ENCODE peak calls at places on chromosomes 5 and 9, in four cellular contexts. H is endothelial cell of umbilical vein, L is AG04450, P is left lung. F is an unnamed sample.

GRCh38 chr9:6827370-6827949 is 69.7 kb downstream of the KDM4C start:
- DNase-seq in H (peak; percentile 69), L (peak; percentile 13), P (no peak), F (no peak)

GRCh38 chr5:126280820-126281219 is 142.4 kb upstream of the GRAMD2B start:
- DNase-seq in H (no peak), L (no peak), P (no peak), F (no peak)

GRCh38 chr9:79054500-79054899 is 517.3 kb upstream of the TLE4 start:
- DNase-seq in H (no peak), L (no peak), P (no peak), F (no peak)

GRCh38 chr5:88238732-88239131 is 29.9 kb downstream of the TMEM161B start:
- DNase-seq in H (no peak), L (no peak), P (no peak), F (no peak)

GRCh38 chr9:73782166-73782565 is 630.5 kb downstream of the ANXA1 start:
- DNase-seq in H (no peak), L (no peak), P (no peak), F (no peak)

GRCh38 chr9:123541441-123541840 is 185.4 kb downstream of the CRB2 start:
- DNase-seq in H (no peak), L (no peak), P (no peak), F (no peak)

GRCh38 chr5:123119334-123119986 is 30.4 kb downstream of the PRDM6 start:
- DNase-seq in H (no peak), L (no peak), P (peak; percentile 65), F (no peak)

GRCh38 chr5:17918373-17919104 is 284.3 kb downstream of the TAF11L14 start:
- DNase-seq in H (no peak), L (no peak), P (no peak), F (no peak)

GRCh38 chr5:93193756-93194155 is 387.3 kb downstream of the NR2F1-AS1 start:
- DNase-seq in H (peak; percentile 29), L (no peak), P (no peak), F (no peak)

GRCh38 chr9:98922721-98923435 is 20.8 kb upstream of the COL15A1 start:
- DNase-seq in H (no peak), L (no peak), P (no peak), F (no peak)

GRCh38 chr9:21856301-21857094 is 54.1 kb downstream of the MTAP start:
- DNase-seq in H (peak; percentile 40), L (peak; percentile 10), P (no peak), F (no peak)

GRCh38 chr5:145158654-145159199 is 676.4 kb downstream of the PRELID2 start:
- DNase-seq in H (no peak), L (no peak), P (no peak), F (no peak)

GRCh38 chr5:142529626-142530278 is 156.1 kb downstream of the FGF1 start:
- DNase-seq in H (peak; percentile 72), L (no peak), P (no peak), F (no peak)

GRCh38 chr9:89600831-89601230 is 4.0 kb upstream of the GADD45G start:
- DNase-seq in H (no peak), L (no peak), P (no peak), F (no peak)

GRCh38 chr9:107158321-107158720 is 124.8 kb upstream of the RAD23B start:
- DNase-seq in H (no peak), L (no peak), P (no peak), F (no peak)

GRCh38 chr5:17314907-17315471 is 97.6 kb downstream of the BASP1 start:
- DNase-seq in H (no peak), L (no peak), P (no peak), F (no peak)

GRCh38 chr9:71607571-71607970 is 160.7 kb downstream of the CEMIP2 start:
- DNase-seq in H (no peak), L (no peak), P (no peak), F (no peak)

GRCh38 chr9:128882677-128883590 is 1.0 kb downstream of the LRRC8A start:
- DNase-seq in H (peak; percentile 49), L (no peak), P (no peak), F (no peak)

GRCh38 chr5:134975078-134975715 is 7.5 kb downstream of the CATSPER3 start:
- DNase-seq in H (no peak), L (no peak), P (no peak), F (no peak)

GRCh38 chr5:173020643-173021042 is 35.5 kb upstream of the CREBRF start:
- DNase-seq in H (no peak), L (no peak), P (no peak), F (no peak)

GRCh38 chr5:124614836-124615235 is 131.6 kb downstream of the ZNF608 start:
- DNase-seq in H (no peak), L (no peak), P (no peak), F (no peak)

GRCh38 chr9:6051511-6051950 is 36.1 kb upstream of the RANBP6 start:
- DNase-seq in H (no peak), L (no peak), P (no peak), F (no peak)

GRCh38 chr5:116861097-116861496 is 286.5 kb upstream of the SEMA6A start:
- DNase-seq in H (no peak), L (no peak), P (no peak), F (no peak)

GRCh38 chr5:40518511-40518917 is 161.2 kb upstream of the PTGER4 start:
- DNase-seq in H (no peak), L (peak; percentile 4), P (no peak), F (no peak)

GRCh38 chr5:5381259-5382006 is 41.0 kb upstream of the ICE1 start:
- DNase-seq in H (no peak), L (no peak), P (no peak), F (no peak)

GRCh38 chr9:127424669-127424986 is 446 bp downstream of the ZNF79 start:
- DNase-seq in H (no peak), L (no peak), P (peak; percentile 85), F (no peak)

GRCh38 chr5:9401786-9402472 is 143.9 kb downstream of the SEMA5A start:
- DNase-seq in H (no peak), L (no peak), P (no peak), F (no peak)

GRCh38 chr9:94916956-94917355 is 190.5 kb downstream of the AOPEP start:
- DNase-seq in H (no peak), L (no peak), P (no peak), F (no peak)

GRCh38 chr9:21777701-21778100 is 24.7 kb upstream of the MTAP start:
- DNase-seq in H (no peak), L (peak; percentile 80), P (no peak), F (no peak)

GRCh38 chr9:123536455-123536868 is 180.5 kb downstream of the CRB2 start:
- DNase-seq in H (no peak), L (no peak), P (no peak), F (no peak)

GRCh38 chr9:105637787-105638395 is 24.4 kb upstream of the TAL2 start:
- DNase-seq in H (no peak), L (no peak), P (no peak), F (no peak)
- TF ChIP-seq CTCF in H (peak; percentile 19), L (peak; percentile 60), P (no peak), F (peak; percentile 49)

GRCh38 chr5:175599210-175599609 is 58.7 kb upstream of the HRH2 start:
- DNase-seq in H (no peak), L (no peak), P (no peak), F (no peak)
- H3K27me3 ChIP-seq in H (no peaks in the 10 kb centered on the region), L (no peaks in the 10 kb centered on the region), P (peaks cover 60% of the 10 kb centered on the region), F (no peaks in the 10 kb centered on the region)

GRCh38 chr9:81705578-81705977 is 16.2 kb upstream of the TLE1 start:
- DNase-seq in H (no peak), L (no peak), P (no peak), F (no peak)
- H3K4me3 ChIP-seq in H (no peak overlapping the region), L (no peak overlapping the region), P (no peak overlapping the region), F (no peak overlapping the region)

GRCh38 chr9:70406446-70406862 is 8.0 kb downstream of the KLF9 start:
- DNase-seq in H (no peak), L (no peak), P (no peak), F (no peak)
- TF ChIP-seq CTCF in H (no peak), L (no peak), P (no peak), F (no peak)

GRCh38 chr5:33363537-33363936 is 77.2 kb upstream of the TARS1 start:
- DNase-seq in H (no peak), L (no peak), P (no peak), F (no peak)
- H3K27me3 ChIP-seq in H (no peaks in the 10 kb centered on the region), L (no peaks in the 10 kb centered on the region), P (no peaks in the 10 kb centered on the region), F (no peaks in the 10 kb centered on the region)

GRCh38 chr5:154712518-154713437 is 42.4 kb upstream of the LARP1 start:
- DNase-seq in H (no peak), L (no peak), P (peak; percentile 82), F (no peak)

GRCh38 chr5:154708845-154709244 is 46.3 kb upstream of the LARP1 start:
- DNase-seq in H (no peak), L (no peak), P (no peak), F (no peak)

GRCh38 chr5:154709368-154710305 is 45.5 kb upstream of the LARP1 start:
- DNase-seq in H (no peak), L (no peak), P (no peak), F (no peak)

GRCh38 chr5:154714271-154714986 is 40.7 kb upstream of the LARP1 start:
- DNase-seq in H (peak; percentile 64), L (peak; percentile 21), P (no peak), F (no peak)

GRCh38 chr5:154713615-154714125 is 41.5 kb upstream of the LARP1 start:
- DNase-seq in H (peak; percentile 28), L (no peak), P (no peak), F (no peak)
- H3K4me3 ChIP-seq in H (no peak overlapping the region), L (no peak overlapping the region), P (peak overlapping the region; percentile 28), F (no peak overlapping the region)

GRCh38 chr5:150731669-150732068 is 27.1 kb downstream of the DCTN4 start:
- DNase-seq in H (no peak), L (no peak), P (no peak), F (no peak)

GRCh38 chr5:150738862-150739261 is 20.0 kb downstream of the DCTN4 start:
- DNase-seq in H (no peak), L (no peak), P (no peak), F (no peak)

GRCh38 chr5:150729859-150730258 is 29.0 kb downstream of the DCTN4 start:
- DNase-seq in H (no peak), L (no peak), P (no peak), F (no peak)

DNA sequence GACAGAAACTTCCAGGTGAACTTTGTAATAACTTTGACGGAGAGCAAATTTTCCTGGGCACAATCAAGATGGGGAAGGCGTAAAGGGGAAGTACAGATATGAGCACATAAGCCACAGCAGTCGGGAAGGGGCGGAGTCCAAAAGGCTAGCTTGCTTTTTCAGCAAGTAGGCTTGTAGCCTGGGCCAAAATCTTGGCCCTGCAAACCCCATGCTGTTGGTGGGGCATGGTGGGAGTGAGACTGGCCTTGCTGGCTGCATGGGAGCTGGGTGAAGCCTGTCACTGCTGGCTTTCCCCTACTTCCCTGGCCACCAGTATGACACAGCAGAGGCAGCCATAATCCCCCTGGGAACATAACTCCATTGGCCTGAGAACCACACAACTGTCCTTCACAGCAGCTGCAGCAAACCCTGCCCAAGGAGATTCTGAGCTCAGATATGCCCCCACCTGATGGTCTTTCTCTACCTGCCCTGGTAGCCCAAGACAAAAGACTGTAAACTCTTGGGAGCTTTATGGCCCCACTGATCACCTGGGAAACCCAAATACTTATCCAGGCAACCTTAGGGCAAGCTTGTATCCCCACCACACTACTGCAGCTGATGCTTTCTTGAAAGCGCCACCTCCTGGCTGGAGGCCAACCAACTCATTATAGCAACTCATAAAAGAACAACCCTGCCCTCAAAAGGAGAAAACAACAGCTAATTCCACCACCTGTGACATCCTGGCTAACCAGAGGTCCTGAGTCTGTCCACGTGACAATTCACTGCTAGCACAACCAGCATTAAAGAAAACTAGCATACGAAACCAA is 24.0 kb downstream of the DCTN4 start:
- DNase-seq in H (no peak), L (no peak), P (peak; percentile 82), F (no peak)
- TF ChIP-seq CTCF in H (no peak), L (no peak), P (no peak), F (no peak)

GRCh38 chr5:168843277-168843997 is 264.3 kb upstream of the PANK3 start:
- DNase-seq in H (no peak), L (no peak), P (no peak), F (no peak)
- H3K27me3 ChIP-seq in H (no peaks in the 10 kb centered on the region), L (peaks cover 7% of the 10 kb centered on the region), P (peaks cover 71% of the 10 kb centered on the region), F (peaks cover 18% of the 10 kb centered on the region)

F was measured in kidney epithelial cell.